ENCODE peak calls at places on chromosomes 2 and 18, in four cellular contexts. One of them, this sample, is unnamed.
A peak's percentile ranks its signal among the peaks of the same experiment; 100 is the strongest.

GRCh38 chr2:11027195-11027594 is 115.5 kb downstream of the KCNF1 start:
- DNase-seq in coronary artery: no peak
- DNase-seq in head of caudate nucleus: no peak
- DNase-seq in occipital lobe: no peak
- DNase-seq in this sample: no peak

GRCh38 chr18:2570772-2571199 is 519 bp downstream of the METTL4 start:
- DNase-seq in coronary artery: peak; percentile 83
- DNase-seq in head of caudate nucleus: peak; percentile 72
- DNase-seq in occipital lobe: peak; percentile 69
- DNase-seq in this sample: peak; percentile 70

GRCh38 chr2:65033178-65033577 is 23.0 kb upstream of the CEP68 start:
- DNase-seq in head of caudate nucleus: no peak
- DNase-seq in occipital lobe: no peak
- DNase-seq in coronary artery: no peak
- DNase-seq in this sample: peak; percentile 17

GRCh38 chr2:152500777-152501176 is 165.8 kb downstream of the FMNL2 start:
- DNase-seq in coronary artery: no peak
- DNase-seq in head of caudate nucleus: peak; percentile 49
- DNase-seq in occipital lobe: no peak
- DNase-seq in this sample: no peak

GRCh38 chr18:9890957-9891356 is 5.2 kb downstream of the TXNDC2 start:
- DNase-seq in head of caudate nucleus: no peak
- DNase-seq in occipital lobe: no peak
- DNase-seq in coronary artery: no peak
- DNase-seq in this sample: no peak

GRCh38 chr2:29802976-29803375 is 118.4 kb downstream of the ALK start:
- DNase-seq in occipital lobe: no peak
- DNase-seq in head of caudate nucleus: no peak
- DNase-seq in coronary artery: no peak
- DNase-seq in this sample: no peak

GRCh38 chr2:152518656-152519580 is 183.9 kb downstream of the FMNL2 start:
- DNase-seq in occipital lobe: no peak
- DNase-seq in coronary artery: no peak
- DNase-seq in head of caudate nucleus: peak; percentile 33
- DNase-seq in this sample: peak; percentile 31

GRCh38 chr2:207469380-207469779 is 60.4 kb upstream of the CREB1 start:
- DNase-seq in occipital lobe: no peak
- DNase-seq in coronary artery: no peak
- DNase-seq in head of caudate nucleus: no peak
- DNase-seq in this sample: no peak

GRCh38 chr2:75379811-75380210 is 180.5 kb upstream of the TACR1 start:
- DNase-seq in coronary artery: no peak
- DNase-seq in occipital lobe: no peak
- DNase-seq in head of caudate nucleus: no peak
- DNase-seq in this sample: no peak

GRCh38 chr18:9101730-9102390 is 639 bp upstream of the NDUFV2 start:
- DNase-seq in occipital lobe: no peak
- DNase-seq in head of caudate nucleus: no peak
- DNase-seq in coronary artery: no peak
- DNase-seq in this sample: peak; percentile 83

GRCh38 chr18:12086677-12087482 is 6.8 kb upstream of the ANKRD62 start:
- DNase-seq in coronary artery: no peak
- DNase-seq in occipital lobe: no peak
- DNase-seq in head of caudate nucleus: no peak
- DNase-seq in this sample: no peak

GRCh38 chr2:43041661-43042360 is 184.6 kb downstream of the ZFP36L2 start:
- DNase-seq in occipital lobe: no peak
- DNase-seq in head of caudate nucleus: no peak
- DNase-seq in coronary artery: no peak
- DNase-seq in this sample: peak; percentile 80

GRCh38 chr18:9876867-9877654 is 8.7 kb upstream of the TXNDC2 start:
- DNase-seq in head of caudate nucleus: no peak
- DNase-seq in coronary artery: peak; percentile 83
- DNase-seq in occipital lobe: no peak
- DNase-seq in this sample: peak; percentile 94

GRCh38 chr2:54207666-54208195 is 48.3 kb downstream of the TSPYL6 start:
- DNase-seq in occipital lobe: no peak
- DNase-seq in head of caudate nucleus: no peak
- DNase-seq in coronary artery: no peak
- DNase-seq in this sample: peak; percentile 91

GRCh38 chr18:10490401-10491289 is 35.2 kb upstream of the NAPG start:
- DNase-seq in occipital lobe: no peak
- DNase-seq in head of caudate nucleus: peak; percentile 74
- DNase-seq in coronary artery: no peak
- DNase-seq in this sample: no peak

GRCh38 chr2:183458450-183458849 is 334.2 kb downstream of the NUP35 start:
- DNase-seq in head of caudate nucleus: no peak
- DNase-seq in coronary artery: no peak
- DNase-seq in occipital lobe: no peak
- DNase-seq in this sample: no peak

This sample was measured in choroid plexus epithelial cell.